ENCODE peak calls at places on chromosomes 5 and 9, in ten cellular contexts. K is stimulated activated CD8-positive, alpha-beta memory T cell treated with anti-CD3 and anti-CD28 coated beads, Interleukin-7, amount 100 ng/mL, for 4 hours; X is left lung; Y is GM12865; H is amniotic epithelial cell; R is uterus; F is activated CD8-positive, alpha-beta memory T cell treated with anti-CD3 and anti-CD28 coated beads, Interleukin-2, amount 50 U/mL, for 4 hours; S is colonic mucosa; M is NCI-H510A; Z is Calu3. O is an unnamed sample.

GRCh38 chr5:141910271-141910673 is 13.4 kb upstream of the DELE1 start:
- DNase-seq in F (no peak), R (no peak), Z (no peak), X (no peak), K (no peak), M (no peak), H (no peak), S (no peak), Y (no peak), O (no peak)

GRCh38 chr9:33820231-33820745 is 3.3 kb downstream of the UBE2R2 start:
- DNase-seq in Z (no peak), K (no peak), S (no peak), X (no peak), R (no peak), H (no peak), Y (no peak), M (no peak), F (no peak), O (no peak)

GRCh38 chr5:27854243-27854852 is 816.0 kb upstream of the CDH9 start:
- DNase-seq in K (no peak), S (no peak), F (no peak), M (no peak), R (no peak), H (no peak), Z (peak; percentile 46), X (no peak), Y (no peak), O (no peak)

GRCh38 chr9:93962041-93962440 is 6.9 kb upstream of the BARX1 start:
- DNase-seq in X (no peak), H (peak; percentile 19), S (no peak), Z (no peak), R (no peak), F (no peak), M (no peak), K (no peak), Y (no peak), O (no peak)

GRCh38 chr5:6261668-6262067 is 116.7 kb downstream of the MED10 start:
- DNase-seq in R (no peak), X (no peak), F (no peak), S (no peak), K (no peak), Z (no peak), Y (no peak), H (no peak), M (no peak), O (no peak)

GRCh38 chr5:14184725-14185124 is 41.6 kb downstream of the TRIO start:
- DNase-seq in F (no peak), S (no peak), X (no peak), H (no peak), M (no peak), Y (no peak), Z (no peak), R (peak; percentile 49), K (no peak), O (no peak)

GRCh38 chr5:125835293-125836172 is 587.7 kb upstream of the GRAMD2B start:
- DNase-seq in K (no peak), S (peak; percentile 32), H (peak; percentile 47), R (peak; percentile 40), M (no peak), Z (peak; percentile 62), X (no peak), F (no peak), Y (peak; percentile 57), O (peak; percentile 51)

GRCh38 chr9:618478-618877 is 223.0 kb upstream of the DMRT1 start:
- DNase-seq in S (no peak), F (no peak), H (peak; percentile 74), X (no peak), M (no peak), Z (no peak), K (no peak), Y (no peak), R (no peak), O (no peak)

GRCh38 chr5:67475489-67475888 is 278.9 kb upstream of the CD180 start:
- DNase-seq in F (no peak), X (no peak), Z (no peak), Y (no peak), M (no peak), S (no peak), H (no peak), R (no peak), K (no peak), O (no peak)

GRCh38 chr9:128818839-128819715 is 777 bp downstream of the ENDOG start:
- DNase-seq in M (no peak), S (peak; percentile 36), Y (peak; percentile 75), K (peak; percentile 43), R (no peak), F (peak; percentile 58), H (no peak), X (peak; percentile 90), Z (peak; percentile 24), O (peak; percentile 69)

O was measured in mucosa of descending colon.